ENCODE peak calls at places on chromosomes 16 and 17, in eight cellular contexts. C, B, S, G, D, K, R and E are unnamed samples.

GRCh38 chr17:8119575-8120519 is 1.5 kb upstream of the ALOXE3 start:
- DNase-seq in G (peak; percentile 92), R (peak; percentile 75), C (peak; percentile 90), S (peak; percentile 79), D (peak; percentile 97), K (peak; percentile 79), B (no peak), E (peak; percentile 77)

GRCh38 chr16:86929149-86929871 is 351.0 kb downstream of the FOXL1 start:
- DNase-seq in D (no peak), G (no peak), K (no peak), S (no peak), B (peak; percentile 29), C (no peak), R (peak; percentile 45), E (no peak)

GRCh38 chr17:81207610-81208581 is 14.9 kb downstream of the CEP131 start:
- DNase-seq in K (no peak), D (no peak), C (no peak), S (no peak), G (no peak), B (no peak), R (no peak), E (no peak)

GRCh38 chr16:13335894-13336293 is 434.5 kb downstream of the SHISA9 start:
- DNase-seq in R (no peak), C (no peak), G (no peak), D (no peak), K (no peak), B (no peak), S (no peak), E (no peak)

GRCh38 chr16:56609463-56609921 is 1.1 kb downstream of the MT2A start:
- DNase-seq in G (peak; percentile 29), S (peak; percentile 81), B (no peak), K (peak; percentile 87), C (no peak), D (no peak), R (no peak), E (peak; percentile 87)

GRCh38 chr16:17416461-17417221 is 54.1 kb downstream of the XYLT1 start:
- DNase-seq in S (no peak), C (no peak), G (no peak), K (peak; percentile 71), B (no peak), D (no peak), R (peak; percentile 21), E (no peak)

GRCh38 chr17:80441133-80441578 is 26.2 kb downstream of the ENDOV start:
- DNase-seq in D (peak; percentile 77), K (no peak), C (no peak), S (no peak), G (peak; percentile 92), B (no peak), R (peak; percentile 34), E (no peak)

GRCh38 chr17:62562656-62563055 is 64.8 kb upstream of the MRC2 start:
- DNase-seq in B (no peak), S (no peak), C (no peak), G (no peak), R (no peak), K (peak; percentile 56), D (no peak), E (no peak)

GRCh38 chr16:75000481-75001081 is 1.8 kb downstream of the ZNRF1 start:
- DNase-seq in G (peak; percentile 27), S (no peak), D (no peak), C (no peak), K (no peak), R (no peak), B (no peak), E (no peak)

GRCh38 chr16:89722392-89723278 is 1.3 kb downstream of the ZNF276 start:
- DNase-seq in R (peak; percentile 82), S (peak; percentile 83), B (no peak), C (no peak), G (peak; percentile 43), D (no peak), K (peak; percentile 68), E (peak; percentile 76)

GRCh38 chr17:1239210-1239609 is 31.0 kb upstream of the BHLHA9 start:
- DNase-seq in K (no peak), D (no peak), B (no peak), C (no peak), G (no peak), S (no peak), R (no peak), E (no peak)

GRCh38 chr17:73088561-73088960 is 3.9 kb downstream of the SLC39A11 start:
- DNase-seq in K (no peak), R (no peak), D (no peak), S (no peak), C (no peak), G (no peak), B (no peak), E (no peak)

GRCh38 chr16:58456193-58456592 is 43.8 kb upstream of the NDRG4 start:
- DNase-seq in B (no peak), K (peak; percentile 67), D (no peak), G (no peak), C (no peak), R (no peak), S (no peak), E (no peak)

GRCh38 chr16:30748634-30749445 is 615 bp downstream of the PHKG2 start:
- DNase-seq in C (no peak), G (peak; percentile 70), S (no peak), R (no peak), K (peak; percentile 60), B (no peak), D (peak; percentile 17), E (peak; percentile 69)

GRCh38 chr16:69542974-69543373 is 22.8 kb upstream of the NFAT5 start:
- DNase-seq in K (no peak), B (no peak), R (no peak), S (no peak), G (no peak), D (no peak), C (no peak), E (no peak)

GRCh38 chr16:726188-726437 is 130 bp downstream of the CCDC78 start:
- DNase-seq in C (no peak), D (no peak), K (no peak), B (no peak), S (no peak), G (peak; percentile 44), R (no peak), E (no peak)

GRCh38 chr16:28537964-28538732 is 626 bp downstream of the NUPR1 start:
- DNase-seq in C (no peak), S (peak; percentile 30), R (no peak), K (peak; percentile 49), G (no peak), D (no peak), B (no peak), E (no peak)

GRCh38 chr16:72991211-72991610 is 56.7 kb downstream of the ZFHX3 start:
- DNase-seq in D (no peak), G (no peak), R (no peak), K (no peak), C (no peak), B (no peak), S (no peak), E (no peak)

GRCh38 chr17:10814083-10814482 is 10.2 kb upstream of the TMEM238L start:
- DNase-seq in G (no peak), K (no peak), C (no peak), R (no peak), B (no peak), D (no peak), S (no peak), E (no peak)

GRCh38 chr17:16215273-16215964 is at the start of gene NCOR1:
- DNase-seq in K (peak; percentile 93), S (peak; percentile 94), D (peak; percentile 92), G (peak; percentile 98), R (peak; percentile 93), C (peak; percentile 78), B (peak; percentile 62), E (peak; percentile 97)

GRCh38 chr17:63832455-63832854 is 5.0 kb upstream of the FTSJ3 start:
- DNase-seq in G (no peak), D (no peak), S (no peak), R (no peak), B (no peak), K (no peak), C (no peak), E (no peak)

DNA sequence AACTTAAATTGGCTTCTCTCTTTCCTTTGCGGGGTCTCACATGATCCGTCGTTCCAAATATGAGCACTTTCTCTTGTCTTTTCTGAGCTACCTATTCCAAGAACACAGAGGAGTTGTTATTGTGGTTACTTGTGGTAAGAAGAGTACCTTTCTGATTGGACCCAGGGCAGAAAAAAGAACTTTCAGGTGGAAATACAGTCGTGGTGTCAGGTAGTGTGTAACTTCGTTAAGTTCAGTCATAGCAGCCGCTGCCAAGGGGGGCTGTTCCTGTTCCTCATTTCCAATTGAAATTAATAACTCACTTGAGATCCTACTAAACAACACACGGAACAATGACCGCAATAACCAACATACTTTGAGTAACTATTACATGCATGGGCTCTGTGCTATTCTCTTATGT is 681.7 kb downstream of the MAF start:
- DNase-seq in C (no peak), R (no peak), B (no peak), G (no peak), D (no peak), S (no peak), K (no peak), E (no peak)
- H3K9me3 ChIP-seq in C (peaks cover 21% of the 10 kb centered on the region), R (peaks cover 17% of the 10 kb centered on the region), B (peaks cover 4% of the 10 kb centered on the region), G (no peaks in the 10 kb centered on the region), D (peaks cover 8% of the 10 kb centered on the region), S (peaks cover 13% of the 10 kb centered on the region), K (no peaks in the 10 kb centered on the region), E (no peaks in the 10 kb centered on the region)

DNA sequence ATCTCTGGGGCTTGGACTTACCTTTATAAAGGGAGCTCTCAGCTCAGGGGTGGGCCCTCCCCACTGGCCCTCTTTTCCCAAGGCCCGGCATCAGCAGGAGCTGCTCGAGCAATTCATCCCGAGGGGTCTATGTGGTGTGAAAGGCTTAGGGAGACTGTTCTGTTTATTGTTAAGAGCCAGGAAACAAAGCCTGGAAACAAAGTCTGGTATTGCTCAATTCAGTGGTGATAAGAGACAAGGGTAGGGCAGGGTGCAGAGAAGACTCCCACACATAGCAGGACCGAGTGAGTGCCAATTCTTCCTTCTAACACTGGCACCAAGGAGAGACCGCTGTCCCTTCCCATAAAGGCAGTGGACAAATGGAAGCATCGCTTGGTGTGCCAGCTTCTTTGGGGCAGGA is 750.7 kb downstream of the KCNJ18 start:
- DNase-seq in S (no peak), K (no peak), G (no peak), B (no peak), C (no peak), R (no peak), D (no peak), E (no peak)
- H3K9me3 ChIP-seq in S (peaks cover 20% of the 10 kb centered on the region), K (no peaks in the 10 kb centered on the region), G (peaks cover 7% of the 10 kb centered on the region), B (no peaks in the 10 kb centered on the region), C (peaks cover 86% of the 10 kb centered on the region), R (no peaks in the 10 kb centered on the region), D (peaks cover 16% of the 10 kb centered on the region), E (no peaks in the 10 kb centered on the region)

GRCh38 chr17:22142091-22142490 is 449.8 kb downstream of the KCNJ18 start:
- DNase-seq in S (no peak), G (no peak), B (no peak), D (no peak), C (no peak), K (no peak), R (no peak), E (no peak)
- H3K9me3 ChIP-seq in S (peaks cover 21% of the 10 kb centered on the region), G (peaks cover 36% of the 10 kb centered on the region), B (no peaks in the 10 kb centered on the region), D (no peaks in the 10 kb centered on the region), C (peaks cover 42% of the 10 kb centered on the region), K (no peaks in the 10 kb centered on the region), R (no peaks in the 10 kb centered on the region), E (no peaks in the 10 kb centered on the region)

DNA sequence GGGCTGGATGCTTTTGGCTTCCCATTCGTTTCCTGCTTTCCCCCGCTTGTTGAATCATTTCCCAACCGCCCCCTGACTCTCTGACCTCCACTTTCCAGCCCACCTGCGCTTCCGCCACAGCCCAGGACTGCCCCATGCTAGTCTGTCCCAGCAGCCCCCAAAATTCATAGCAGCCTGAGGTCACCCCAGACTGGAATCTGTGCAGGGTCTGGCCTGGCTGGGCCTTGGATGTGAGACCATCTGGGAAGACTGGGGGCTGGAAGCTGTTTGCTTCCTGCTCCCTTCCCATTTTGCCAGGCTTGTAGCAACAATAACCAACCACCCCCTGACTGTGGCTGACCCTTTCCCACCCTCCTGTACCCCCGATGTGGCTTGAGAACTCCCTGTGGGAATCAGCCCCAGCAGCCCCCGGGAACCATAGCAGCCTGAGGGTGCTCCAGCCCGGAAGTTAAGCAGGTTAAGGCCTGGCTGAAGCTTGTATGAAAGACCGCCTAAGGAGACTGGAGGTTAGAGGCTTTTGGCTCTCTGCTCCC is 2290.8 kb downstream of the TP53TG3F start:
- DNase-seq in R (no peak), G (no peak), B (no peak), D (no peak), C (no peak), K (no peak), S (no peak), E (no peak)
- H3K9me3 ChIP-seq in R (no peaks in the 10 kb centered on the region), G (peaks cover 2% of the 10 kb centered on the region), B (no peaks in the 10 kb centered on the region), D (peaks cover 74% of the 10 kb centered on the region), C (peaks cover 100% of the 10 kb centered on the region), K (no peaks in the 10 kb centered on the region), S (peaks cover 98% of the 10 kb centered on the region), E (no peaks in the 10 kb centered on the region)